ENCODE peak calls at places on chromosomes 1 and 21, in seven cellular contexts. K is Daoy; T is choroid plexus epithelial cell; X is NCI-H1105; Q is stimulated activated CD8-positive, alpha-beta memory T cell treated with anti-CD3 and anti-CD28 coated beads, Interleukin-4, amount 100 ng/mL, for 1 hour; S is small intestine; I is retina. D is an unnamed sample.
A peak's percentile ranks its signal among the peaks of the same experiment; 100 is the strongest.

GRCh38 chr1:247578946-247579460 is 9.2 kb upstream of the OR2G2 start:
- DNase-seq in K (no peak), T (no peak), X (no peak), Q (no peak), S (no peak), I (no peak), D (no peak)

GRCh38 chr21:23725576-23725975 is 1881.7 kb downstream of the MRPL39 start:
- DNase-seq in K (no peak), T (no peak), X (no peak), Q (no peak), S (no peak), I (no peak), D (no peak)

GRCh38 chr1:167165948-167166702 is 54.6 kb upstream of the POU2F1 start:
- DNase-seq in K (peak; percentile 51), T (peak; percentile 93), X (no peak), Q (no peak), S (peak; percentile 42), I (peak; percentile 72), D (no peak)

GRCh38 chr1:213871179-213871578 is 116.6 kb upstream of the PROX1 start:
- DNase-seq in K (no peak), T (no peak), X (no peak), Q (no peak), S (no peak), I (no peak), D (no peak)

GRCh38 chr1:1600861-1601563 is 1.1 kb upstream of the FNDC10 start:
- DNase-seq in K (no peak), T (no peak), X (no peak), Q (no peak), S (no peak), I (no peak), D (no peak)

GRCh38 chr1:76313304-76313703 is 238.8 kb downstream of the ST6GALNAC3 start:
- DNase-seq in K (no peak), T (no peak), X (no peak), Q (no peak), S (no peak), I (no peak), D (no peak)

GRCh38 chr1:107450899-107451664 is 310.2 kb downstream of the NTNG1 start:
- DNase-seq in K (no peak), T (no peak), X (no peak), Q (no peak), S (no peak), I (no peak), D (no peak)

GRCh38 chr1:182841368-182841988 is 2.3 kb downstream of the DHX9 start:
- DNase-seq in K (no peak), T (peak; percentile 27), X (no peak), Q (no peak), S (peak; percentile 8), I (peak; percentile 19), D (no peak)

GRCh38 chr1:221850788-221851187 is 108.9 kb upstream of the DUSP10 start:
- DNase-seq in K (no peak), T (no peak), X (no peak), Q (no peak), S (no peak), I (no peak), D (no peak)

GRCh38 chr1:232435746-232436145 is 194.2 kb downstream of the SIPA1L2 start:
- DNase-seq in K (no peak), T (peak; percentile 86), X (no peak), Q (no peak), S (no peak), I (no peak), D (no peak)

GRCh38 chr1:172143384-172144025 is 277.0 kb upstream of the C1orf105 start:
- DNase-seq in K (peak; percentile 84), T (peak; percentile 93), X (no peak), Q (no peak), S (no peak), I (no peak), D (no peak)